ENCODE peak calls at places on chromosome 5, in six cellular contexts. K, M, S, U, Z and T are unnamed samples.
A peak's percentile ranks its signal among the peaks of the same experiment; 100 is the strongest.

GRCh38 chr5:67605730-67606585 is 409.4 kb upstream of the CD180 start:
- DNase-seq in K (no peak), Z (no peak), U (no peak), S (no peak), M (no peak), T (no peak)

GRCh38 chr5:135833961-135834638 is 363 bp upstream of the SLC25A48 start:
- DNase-seq in M (peak; percentile 60), K (no peak), S (no peak), Z (no peak), U (no peak), T (no peak)

GRCh38 chr5:137621861-137622823 is 113.7 kb downstream of the KLHL3 start:
- DNase-seq in U (no peak), M (no peak), S (peak; percentile 62), Z (no peak), K (no peak), T (no peak)

GRCh38 chr5:54883374-54884194 is 101.8 kb downstream of the ESM1 start:
- DNase-seq in U (peak; percentile 33), K (no peak), M (no peak), S (peak; percentile 26), Z (peak; percentile 68), T (no peak)

GRCh38 chr5:93789173-93790070 is 48.0 kb upstream of the POU5F2 start:
- DNase-seq in U (no peak), S (no peak), K (no peak), Z (no peak), M (no peak), T (no peak)

GRCh38 chr5:154756203-154756870 is 1.2 kb downstream of the LARP1 start:
- DNase-seq in M (peak; percentile 51), K (peak; percentile 44), S (peak; percentile 52), U (peak; percentile 33), Z (peak; percentile 75), T (peak; percentile 42)

GRCh38 chr5:89243611-89244010 is 360.6 kb upstream of the MEF2C start:
- DNase-seq in S (no peak), K (no peak), U (no peak), Z (no peak), M (no peak), T (no peak)

GRCh38 chr5:128384068-128384467 is 154.0 kb downstream of the FBN2 start:
- DNase-seq in S (no peak), U (no peak), Z (no peak), M (no peak), K (no peak), T (no peak)

GRCh38 chr5:109485030-109485429 is 75.3 kb upstream of the PJA2 start:
- DNase-seq in M (no peak), S (peak; percentile 65), K (no peak), Z (peak; percentile 68), U (no peak), T (no peak)

GRCh38 chr5:37568018-37568753 is 189.1 kb downstream of the WDR70 start:
- DNase-seq in K (no peak), Z (no peak), M (no peak), U (no peak), S (no peak), T (no peak)

GRCh38 chr5:55986931-55987330 is 7.8 kb downstream of the IL6ST start:
- DNase-seq in M (no peak), S (no peak), U (no peak), K (no peak), Z (no peak), T (no peak)

GRCh38 chr5:55985181-55985580 is 9.6 kb downstream of the IL6ST start:
- DNase-seq in S (no peak), K (no peak), Z (no peak), U (no peak), M (no peak), T (no peak)

GRCh38 chr5:55983986-55984385 is 10.8 kb downstream of the IL6ST start:
- DNase-seq in S (no peak), Z (no peak), K (no peak), M (no peak), U (no peak), T (no peak)

GRCh38 chr5:55982957-55983381 is 11.8 kb downstream of the IL6ST start:
- DNase-seq in K (no peak), M (no peak), S (no peak), Z (no peak), U (no peak), T (no peak)
- TF ChIP-seq CTCF in K (no peak), M (no peak), S (peak; percentile 31), Z (no peak), U (no peak), T (peak; percentile 10)

DNA sequence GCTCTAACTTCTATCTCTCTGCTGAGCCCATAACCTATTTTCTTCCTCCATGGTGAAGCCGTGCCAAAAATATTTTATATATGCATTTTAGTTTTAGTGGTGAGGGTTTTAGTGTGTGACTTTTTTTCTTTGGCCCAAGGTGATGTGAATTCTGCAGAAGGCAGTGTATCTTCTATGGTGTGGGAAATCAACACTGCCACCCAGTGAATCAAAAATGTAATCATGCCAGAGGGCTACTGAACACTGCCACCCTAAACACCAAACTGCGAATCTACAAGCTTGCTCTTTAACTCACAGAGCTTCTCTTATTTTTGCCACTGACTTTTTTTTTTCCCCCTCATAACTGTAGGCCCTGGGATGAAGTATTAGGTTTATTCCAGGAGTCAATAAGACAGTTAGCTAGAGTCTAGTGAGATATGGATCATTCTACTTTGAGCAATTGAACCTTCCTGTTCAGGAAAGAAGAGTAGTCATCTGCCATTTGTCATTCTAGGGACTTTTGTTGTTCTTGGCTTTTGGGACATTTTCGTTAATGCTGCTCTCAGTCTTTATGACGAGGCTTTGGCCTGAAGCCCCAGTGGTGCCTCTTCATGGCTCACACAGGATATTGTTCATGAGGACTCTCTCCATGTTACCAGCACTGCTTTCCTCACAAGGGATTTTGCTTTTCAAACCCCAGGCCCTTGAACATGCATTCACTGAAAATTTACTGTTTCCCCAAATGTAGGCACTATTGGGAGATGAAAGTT is 53.1 kb downstream of the C7 start:
- DNase-seq in Z (no peak), K (no peak), S (no peak), U (no peak), M (no peak), T (no peak)
- TF ChIP-seq CTCF in Z (no peak), K (peak; percentile 30), S (peak; percentile 35), U (no peak), M (no peak), T (no peak)

GRCh38 chr5:169911448-169912212 is 68.7 kb downstream of the INSYN2B start:
- DNase-seq in S (no peak), K (no peak), M (no peak), U (no peak), Z (no peak), T (no peak)
- TF ChIP-seq CTCF in S (no peak), K (no peak), M (no peak), U (no peak), Z (no peak), T (no peak)

GRCh38 chr5:14405267-14405666 is 176.3 kb upstream of the OTULINL start:
- DNase-seq in S (no peak), U (no peak), K (no peak), Z (no peak), M (no peak), T (no peak)
- TF ChIP-seq CTCF in S (peak; percentile 8), U (peak; percentile 53), K (peak; percentile 63), Z (no peak), M (no peak), T (no peak)

GRCh38 chr5:111805071-111805470 is 48.1 kb upstream of the NREP start:
- DNase-seq in Z (no peak), M (no peak), U (no peak), K (no peak), S (no peak), T (no peak)
- TF ChIP-seq CTCF in Z (no peak), M (no peak), U (no peak), K (no peak), S (no peak), T (no peak)

GRCh38 chr5:134143431-134143830 is 28.9 kb downstream of the TCF7 start:
- DNase-seq in S (no peak), U (no peak), M (no peak), K (no peak), Z (no peak), T (no peak)

GRCh38 chr5:134145779-134146581 is 30.8 kb downstream of the SKP1 start:
- DNase-seq in K (peak; percentile 75), M (peak; percentile 60), U (peak; percentile 87), Z (peak; percentile 84), S (peak; percentile 69), T (peak; percentile 81)

GRCh38 chr5:134145061-134145757 is 30.7 kb downstream of the TCF7 start:
- DNase-seq in U (no peak), Z (no peak), K (no peak), M (no peak), S (no peak), T (no peak)

GRCh38 chr5:134142806-134143205 is 28.3 kb downstream of the TCF7 start:
- DNase-seq in U (no peak), K (no peak), S (no peak), Z (peak; percentile 45), M (no peak), T (no peak)

GRCh38 chr5:134143964-134144941 is 29.8 kb downstream of the TCF7 start:
- DNase-seq in M (no peak), S (no peak), Z (no peak), K (no peak), U (no peak), T (no peak)
- TF ChIP-seq CTCF in M (no peak), S (no peak), Z (no peak), K (no peak), U (no peak), T (no peak)

GRCh38 chr5:115977096-115977495 is 14.8 kb downstream of the LVRN start:
- DNase-seq in U (no peak), M (peak; percentile 45), S (no peak), K (peak; percentile 16), Z (no peak), T (no peak)
- TF ChIP-seq CTCF in U (no peak), M (no peak), S (no peak), K (no peak), Z (no peak), T (no peak)